ENCODE peak calls at places on chromosomes 2 and 18, in six cellular contexts. One of them, this sample, is unnamed.

GRCh38 chr2:65319674-65320041 is 92.0 kb downstream of the ACTR2 start:
- DNase-seq in H1: no peak
- DNase-seq in GM12891: no peak
- DNase-seq in GM12878: no peak
- DNase-seq in K562: no peak
- DNase-seq in HepG2: no peak
- DNase-seq in this sample: no peak

GRCh38 chr2:219551412-219551811 is 7.6 kb downstream of the TMEM198 start:
- DNase-seq in GM12878: no peak
- DNase-seq in GM12891: no peak
- DNase-seq in HepG2: no peak
- DNase-seq in K562: peak; percentile 60
- DNase-seq in H1: no peak
- DNase-seq in this sample: no peak

GRCh38 chr2:204315236-204315662 is 230.0 kb upstream of the PARD3B start:
- DNase-seq in HepG2: no peak
- DNase-seq in GM12878: no peak
- DNase-seq in H1: no peak
- DNase-seq in K562: no peak
- DNase-seq in GM12891: no peak
- DNase-seq in this sample: no peak

GRCh38 chr2:133200684-133201421 is 367.4 kb downstream of the NCKAP5 start:
- DNase-seq in K562: no peak
- DNase-seq in GM12878: no peak
- DNase-seq in HepG2: no peak
- DNase-seq in H1: no peak
- DNase-seq in GM12891: no peak
- DNase-seq in this sample: no peak

GRCh38 chr18:24632158-24632988 is 171.9 kb downstream of the HRH4 start:
- DNase-seq in K562: no peak
- DNase-seq in GM12878: no peak
- DNase-seq in HepG2: no peak
- DNase-seq in GM12891: no peak
- DNase-seq in H1: no peak
- DNase-seq in this sample: no peak

GRCh38 chr18:1252936-1253335 is 348.3 kb downstream of the ADCYAP1 start:
- DNase-seq in HepG2: no peak
- DNase-seq in K562: no peak
- DNase-seq in GM12878: no peak
- DNase-seq in H1: no peak
- DNase-seq in GM12891: no peak
- DNase-seq in this sample: no peak

GRCh38 chr2:11998626-11999378 is 252.4 kb downstream of the LPIN1 start:
- DNase-seq in GM12878: peak; percentile 40
- DNase-seq in K562: no peak
- DNase-seq in HepG2: no peak
- DNase-seq in H1: no peak
- DNase-seq in GM12891: no peak
- DNase-seq in this sample: no peak

GRCh38 chr2:152134488-152135280 is 35.8 kb upstream of the CACNB4 start:
- DNase-seq in HepG2: peak; percentile 42
- DNase-seq in K562: no peak
- DNase-seq in GM12878: peak; percentile 28
- DNase-seq in GM12891: no peak
- DNase-seq in H1: no peak
- DNase-seq in this sample: no peak

GRCh38 chr18:23277399-23277798 is 142.1 kb downstream of the CABLES1 start:
- DNase-seq in H1: no peak
- DNase-seq in K562: no peak
- DNase-seq in HepG2: no peak
- DNase-seq in GM12891: no peak
- DNase-seq in GM12878: no peak
- DNase-seq in this sample: no peak

GRCh38 chr2:127076924-127077323 is 30.0 kb downstream of the BIN1 start:
- DNase-seq in HepG2: no peak
- DNase-seq in GM12891: no peak
- DNase-seq in K562: no peak
- DNase-seq in GM12878: no peak
- DNase-seq in H1: no peak
- DNase-seq in this sample: no peak

GRCh38 chr2:221527759-221528444 is 44.2 kb downstream of the EPHA4 start:
- DNase-seq in GM12878: no peak
- DNase-seq in GM12891: no peak
- DNase-seq in HepG2: peak; percentile 21
- DNase-seq in K562: no peak
- DNase-seq in H1: no peak
- DNase-seq in this sample: no peak

GRCh38 chr18:65056575-65056974 is 694.2 kb upstream of the CDH7 start:
- DNase-seq in K562: no peak
- DNase-seq in HepG2: no peak
- DNase-seq in GM12878: no peak
- DNase-seq in H1: no peak
- DNase-seq in GM12891: no peak
- DNase-seq in this sample: no peak

GRCh38 chr2:20352230-20353216 is 1.9 kb upstream of the PUM2 start:
- DNase-seq in GM12878: no peak
- DNase-seq in H1: no peak
- DNase-seq in K562: no peak
- DNase-seq in GM12891: no peak
- DNase-seq in HepG2: no peak
- DNase-seq in this sample: no peak

GRCh38 chr18:47490882-47491281 is 239.4 kb upstream of the SKOR2 start:
- DNase-seq in GM12878: no peak
- DNase-seq in H1: no peak
- DNase-seq in GM12891: no peak
- DNase-seq in HepG2: no peak
- DNase-seq in K562: no peak
- DNase-seq in this sample: no peak

GRCh38 chr2:57696016-57696415 is 350.6 kb upstream of the VRK2 start:
- DNase-seq in H1: no peak
- DNase-seq in K562: no peak
- DNase-seq in HepG2: no peak
- DNase-seq in GM12878: no peak
- DNase-seq in GM12891: no peak
- DNase-seq in this sample: no peak

GRCh38 chr2:120396519-120397361 is 50.8 kb downstream of the INHBB start:
- DNase-seq in HepG2: no peak
- DNase-seq in GM12891: no peak
- DNase-seq in H1: no peak
- DNase-seq in K562: no peak
- DNase-seq in GM12878: no peak
- DNase-seq in this sample: no peak

GRCh38 chr2:240624950-240625621 is at the start of gene GPR35:
- DNase-seq in GM12878: peak; percentile 42
- DNase-seq in H1: no peak
- DNase-seq in K562: peak; percentile 68
- DNase-seq in HepG2: no peak
- DNase-seq in GM12891: no peak
- DNase-seq in this sample: peak; percentile 53
- TF ChIP-seq TAF1 in GM12878: no peak
- TF ChIP-seq TAF1 in H1: no peak
- TF ChIP-seq TAF1 in K562: no peak
- TF ChIP-seq TAF1 in HepG2: no peak
- TF ChIP-seq TAF1 in GM12891: no peak
- TF ChIP-seq TAF1 in this sample: no peak

DNA sequence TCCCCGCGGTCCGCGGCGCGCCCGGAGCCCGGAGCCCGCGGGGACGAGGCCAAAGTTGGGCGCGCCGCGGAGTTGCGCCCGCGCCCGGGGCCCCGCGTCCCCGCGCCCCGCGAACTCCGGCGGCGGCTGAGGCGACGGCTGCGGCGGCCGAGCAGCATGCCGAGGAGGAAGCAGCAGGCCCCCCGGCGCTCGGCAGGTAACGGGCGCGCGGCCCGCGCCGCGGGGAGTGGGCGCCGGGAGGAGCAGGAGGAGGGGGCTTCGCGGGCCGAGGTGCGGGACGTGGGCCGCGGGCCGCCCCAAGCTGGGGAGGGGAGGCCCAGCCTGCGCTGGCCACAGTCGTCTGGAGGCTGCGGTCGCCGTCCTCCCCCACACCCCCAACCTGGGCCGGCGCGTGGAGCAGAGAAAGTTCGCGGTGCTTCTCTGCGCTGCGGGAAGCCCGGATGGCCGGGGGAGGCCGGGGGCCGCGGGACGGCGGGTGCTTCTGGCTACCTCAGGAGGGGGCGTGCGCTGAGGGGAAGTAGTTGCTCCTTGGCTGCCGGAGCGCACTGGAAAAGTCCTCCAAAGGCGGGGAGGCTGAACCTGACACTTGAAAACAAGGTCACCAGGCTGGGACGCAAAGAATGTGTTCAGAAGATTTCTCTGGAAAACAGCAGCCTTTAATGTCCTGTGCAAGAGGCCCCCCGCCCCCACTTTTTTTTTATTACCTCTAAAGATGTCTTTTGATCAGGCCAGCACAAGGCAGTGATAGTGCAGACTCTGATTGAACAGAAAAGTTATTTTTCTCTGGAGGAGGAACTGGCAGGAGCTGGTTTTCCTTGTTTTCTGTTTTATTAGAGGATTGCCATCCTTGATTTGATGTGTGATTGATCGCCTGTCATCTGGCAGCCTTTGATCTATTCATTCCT is 1.4 kb downstream of the TSHZ1 start:
- DNase-seq in H1: no peak
- DNase-seq in GM12878: no peak
- DNase-seq in HepG2: peak; percentile 9
- DNase-seq in GM12891: no peak
- DNase-seq in K562: peak; percentile 45
- DNase-seq in this sample: no peak
- TF ChIP-seq POLR2AphosphoS5 in H1: no peak
- TF ChIP-seq POLR2AphosphoS5 in GM12878: no peak
- TF ChIP-seq POLR2AphosphoS5 in HepG2: no peak
- TF ChIP-seq POLR2AphosphoS5 in GM12891: no peak
- TF ChIP-seq POLR2AphosphoS5 in K562: no peak
- TF ChIP-seq POLR2AphosphoS5 in this sample: no peak

DNA sequence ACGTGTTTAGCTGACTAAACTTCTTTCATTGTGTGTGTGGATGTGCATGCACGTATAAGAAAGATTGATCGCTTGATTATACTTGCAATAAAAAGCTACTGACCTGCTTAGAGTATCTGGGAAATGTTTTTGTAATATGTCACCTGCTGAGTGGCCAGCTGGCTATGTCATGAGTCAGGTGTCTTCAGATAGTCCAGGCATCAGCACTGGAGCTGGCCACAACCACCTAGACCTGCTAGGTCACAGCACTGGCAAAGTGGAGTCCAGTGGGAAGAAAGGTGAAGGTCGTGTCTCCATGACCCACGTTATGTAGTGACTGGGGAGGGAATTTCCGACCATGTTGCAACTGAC is 147.0 kb downstream of the ESCO1 start:
- DNase-seq in K562: no peak
- DNase-seq in GM12878: no peak
- DNase-seq in HepG2: no peak
- DNase-seq in H1: no peak
- DNase-seq in GM12891: no peak
- DNase-seq in this sample: no peak
- TF ChIP-seq POLR2A in K562: no peak
- TF ChIP-seq POLR2A in GM12878: no peak
- TF ChIP-seq POLR2A in HepG2: no peak
- TF ChIP-seq POLR2A in H1: no peak
- TF ChIP-seq POLR2A in GM12891: no peak
- TF ChIP-seq POLR2A in this sample: no peak

GRCh38 chr2:189837336-189837735 is 53.1 kb downstream of the PMS1 start:
- DNase-seq in K562: no peak
- DNase-seq in GM12878: no peak
- DNase-seq in HepG2: no peak
- DNase-seq in GM12891: no peak
- DNase-seq in H1: no peak
- DNase-seq in this sample: no peak
- TF ChIP-seq TAF1 in K562: no peak
- TF ChIP-seq TAF1 in GM12878: no peak
- TF ChIP-seq TAF1 in HepG2: no peak
- TF ChIP-seq TAF1 in GM12891: no peak
- TF ChIP-seq TAF1 in H1: no peak
- TF ChIP-seq TAF1 in this sample: no peak

GRCh38 chr2:241228081-241228859 is 39.8 kb downstream of the ANO7 start:
- DNase-seq in H1: no peak
- DNase-seq in HepG2: no peak
- DNase-seq in GM12878: no peak
- DNase-seq in GM12891: no peak
- DNase-seq in K562: peak; percentile 24
- DNase-seq in this sample: no peak
- TF ChIP-seq POLR2AphosphoS5 in H1: no peak
- TF ChIP-seq POLR2AphosphoS5 in HepG2: no peak
- TF ChIP-seq POLR2AphosphoS5 in GM12878: peak; percentile 27
- TF ChIP-seq POLR2AphosphoS5 in GM12891: no peak
- TF ChIP-seq POLR2AphosphoS5 in K562: no peak
- TF ChIP-seq POLR2AphosphoS5 in this sample: no peak

GRCh38 chr2:101249826-101250225 is 2.9 kb upstream of the CNOT11 start:
- DNase-seq in HepG2: no peak
- DNase-seq in H1: no peak
- DNase-seq in GM12878: no peak
- DNase-seq in GM12891: no peak
- DNase-seq in K562: no peak
- DNase-seq in this sample: no peak

GRCh38 chr2:101253013-101253712 is 477 bp downstream of the CNOT11 start:
- DNase-seq in H1: no peak
- DNase-seq in K562: peak; percentile 73
- DNase-seq in GM12878: no peak
- DNase-seq in HepG2: no peak
- DNase-seq in GM12891: peak; percentile 60
- DNase-seq in this sample: peak; percentile 57

GRCh38 chr2:101253713-101254085 is 1.0 kb downstream of the CNOT11 start:
- DNase-seq in HepG2: no peak
- DNase-seq in H1: no peak
- DNase-seq in GM12878: no peak
- DNase-seq in K562: no peak
- DNase-seq in GM12891: no peak
- DNase-seq in this sample: no peak

GRCh38 chr2:101251844-101252407 is 760 bp upstream of the CNOT11 start:
- DNase-seq in GM12878: no peak
- DNase-seq in HepG2: peak; percentile 77
- DNase-seq in K562: no peak
- DNase-seq in GM12891: no peak
- DNase-seq in H1: no peak
- DNase-seq in this sample: no peak

GRCh38 chr2:101252408-101253012 is at the start of gene CNOT11:
- DNase-seq in GM12891: peak; percentile 86
- DNase-seq in H1: peak; percentile 95
- DNase-seq in K562: peak; percentile 95
- DNase-seq in HepG2: peak; percentile 98
- DNase-seq in GM12878: peak; percentile 93
- DNase-seq in this sample: peak; percentile 78
- TF ChIP-seq POLR2A in GM12891: peak; percentile 78
- TF ChIP-seq POLR2A in H1: peak; percentile 81
- TF ChIP-seq POLR2A in K562: peak; percentile 96
- TF ChIP-seq POLR2A in HepG2: peak; percentile 96
- TF ChIP-seq POLR2A in GM12878: peak; percentile 85
- TF ChIP-seq POLR2A in this sample: peak; percentile 85

GRCh38 chr18:34760444-34760843 is 50.3 kb downstream of the DTNA start:
- DNase-seq in HepG2: no peak
- DNase-seq in GM12891: no peak
- DNase-seq in K562: no peak
- DNase-seq in H1: no peak
- DNase-seq in GM12878: no peak
- DNase-seq in this sample: no peak
- TF ChIP-seq TAF1 in HepG2: no peak
- TF ChIP-seq TAF1 in GM12891: no peak
- TF ChIP-seq TAF1 in K562: no peak
- TF ChIP-seq TAF1 in H1: no peak
- TF ChIP-seq TAF1 in GM12878: no peak
- TF ChIP-seq TAF1 in this sample: no peak